ENCODE peak calls at places on chromosome 4, in eight cellular contexts. R is lower lobe of right lung, S is IMR-90, O is A549, Z is mammary epithelial cell, K is left ventricle myocardium inferior, T is right lobe of liver, H is heart right ventricle. C is an unnamed sample.

GRCh38 chr4:22962186-22962786 is 269.5 kb downstream of the GBA3 start:
- DNase-seq in O (peak), K (no peak), R (no peak), T (no peak), H (no peak), S (peak), Z (peak), C (no peak)

GRCh38 chr4:101199507-101200285 is 147.6 kb downstream of the PPP3CA start:
- DNase-seq in O (peak), S (peak), H (no peak), K (no peak), T (no peak), R (no peak), Z (peak), C (no peak)

GRCh38 chr4:113849771-113850170 is 88.2 kb upstream of the CAMK2D start:
- DNase-seq in Z (no peak), H (peak), K (peak), S (peak), R (no peak), T (no peak), O (no peak), C (peak)

GRCh38 chr4:149293233-149293632 is 522.4 kb downstream of the IQCM start:
- DNase-seq in O (no peak), R (no peak), T (no peak), K (no peak), Z (no peak), S (no peak), H (no peak), C (no peak)

GRCh38 chr4:169727616-169728015 is 30.1 kb downstream of the HPF1 start:
- DNase-seq in K (no peak), T (no peak), S (no peak), O (no peak), Z (no peak), H (no peak), R (no peak), C (no peak)

GRCh38 chr4:52248836-52249235 is 197.7 kb downstream of the SPATA18 start:
- DNase-seq in O (no peak), T (no peak), S (no peak), Z (peak), H (no peak), K (no peak), R (no peak), C (no peak)

GRCh38 chr4:153276966-153277365 is 67.5 kb upstream of the MND1 start:
- DNase-seq in R (no peak), H (peak), O (no peak), K (no peak), Z (no peak), T (no peak), S (no peak), C (no peak)

GRCh38 chr4:17103231-17103630 is 204.8 kb upstream of the LDB2 start:
- DNase-seq in S (peak), Z (no peak), H (no peak), R (no peak), K (no peak), O (no peak), T (no peak), C (no peak)

GRCh38 chr4:55068522-55068921 is 56.9 kb downstream of the KDR start:
- DNase-seq in K (no peak), T (no peak), O (no peak), R (no peak), S (no peak), Z (no peak), H (no peak), C (no peak)

GRCh38 chr4:76738081-76738931 is 159.6 kb downstream of the SOWAHB start:
- DNase-seq in H (no peak), Z (no peak), S (peak), O (no peak), K (no peak), T (no peak), R (no peak), C (no peak)

GRCh38 chr4:121198261-121198660 is 34.1 kb upstream of the TNIP3 start:
- DNase-seq in R (no peak), T (no peak), O (no peak), Z (no peak), H (no peak), K (no peak), S (no peak), C (no peak)

GRCh38 chr4:91502365-91502764 is 801.4 kb upstream of the GRID2 start:
- DNase-seq in R (no peak), T (no peak), K (no peak), Z (no peak), S (no peak), H (no peak), O (no peak), C (no peak)

GRCh38 chr4:144975718-144976117 is 122.3 kb downstream of the ANAPC10 start:
- DNase-seq in S (no peak), R (no peak), H (no peak), O (no peak), T (no peak), K (no peak), Z (no peak), C (no peak)

GRCh38 chr4:146534178-146534577 is 12.4 kb upstream of the SLC10A7 start:
- DNase-seq in Z (no peak), R (no peak), S (no peak), K (no peak), O (no peak), H (no peak), T (no peak), C (no peak)

GRCh38 chr4:66357316-66357715 is 687.0 kb upstream of the EPHA5 start:
- DNase-seq in O (no peak), S (peak), K (no peak), Z (peak), T (no peak), H (no peak), R (no peak), C (no peak)

GRCh38 chr4:101711590-101712255 is 78.8 kb upstream of the BANK1 start:
- DNase-seq in K (no peak), S (no peak), T (no peak), H (no peak), R (no peak), Z (no peak), O (no peak), C (no peak)

GRCh38 chr4:4712800-4713528 is 146.5 kb upstream of the MSX1 start:
- DNase-seq in Z (no peak), R (no peak), T (no peak), H (no peak), S (no peak), O (no peak), K (no peak), C (no peak)

GRCh38 chr4:189834586-189834985 is 106.1 kb upstream of the FRG1 start:
- DNase-seq in H (no peak), R (no peak), K (no peak), T (no peak), O (no peak), Z (no peak), S (no peak), C (no peak)

GRCh38 chr4:113445286-113445685 is 316.3 kb downstream of the CAMK2D start:
- DNase-seq in H (peak), R (no peak), O (peak), K (peak), S (peak), T (no peak), Z (peak), C (peak)

GRCh38 chr4:577499-578450 is 1.7 kb upstream of the TMEM271 start:
- DNase-seq in R (no peak), T (no peak), H (no peak), S (no peak), Z (peak), O (no peak), K (no peak), C (no peak)

GRCh38 chr4:157575339-157575738 is 354.8 kb downstream of the GRIA2 start:
- DNase-seq in Z (no peak), S (no peak), R (no peak), H (no peak), K (no peak), O (no peak), T (no peak), C (no peak)
- H3K27ac ChIP-seq in Z (no peak), S (no peak), R (no peak), H (no peak), K (no peak), O (no peak), T (no peak), C (no peak)

GRCh38 chr4:109164011-109164410 is 138.4 kb downstream of the COL25A1 start:
- DNase-seq in T (no peak), O (no peak), Z (no peak), S (peak), R (no peak), K (no peak), H (no peak), C (no peak)

GRCh38 chr4:109169160-109169559 is 133.3 kb downstream of the COL25A1 start:
- DNase-seq in K (no peak), H (no peak), S (peak), R (no peak), T (no peak), Z (no peak), O (no peak), C (no peak)

GRCh38 chr4:109166126-109166525 is 136.3 kb downstream of the COL25A1 start:
- DNase-seq in K (no peak), Z (no peak), O (no peak), R (no peak), T (no peak), S (no peak), H (no peak), C (no peak)

GRCh38 chr4:109163493-109163892 is 139.0 kb downstream of the COL25A1 start:
- DNase-seq in R (no peak), K (no peak), Z (no peak), O (no peak), H (no peak), S (no peak), T (no peak), C (no peak)

GRCh38 chr4:109166586-109166985 is 135.9 kb downstream of the COL25A1 start:
- DNase-seq in H (no peak), O (no peak), T (no peak), R (no peak), S (no peak), Z (no peak), K (no peak), C (no peak)
- TF ChIP-seq CTCF in H (no peak), O (no peak), T (no peak), R (no peak), S (no peak), Z (no peak), K (no peak), C (no peak)

GRCh38 chr4:53591372-53591892 is at the start of gene LNX1:
- DNase-seq in Z (no peak), R (peak), O (no peak), K (no peak), H (no peak), S (no peak), T (peak), C (no peak)

GRCh38 chr4:53593765-53594164 is 2.5 kb upstream of the LNX1 start:
- DNase-seq in S (no peak), T (no peak), Z (no peak), O (no peak), R (no peak), H (no peak), K (no peak), C (no peak)

GRCh38 chr4:53592128-53592527 is 842 bp upstream of the LNX1 start:
- DNase-seq in R (no peak), Z (no peak), S (peak), O (no peak), T (no peak), H (no peak), K (no peak), C (no peak)

GRCh38 chr4:53595204-53595603 is 3.9 kb upstream of the LNX1 start:
- DNase-seq in T (no peak), K (no peak), Z (peak), S (no peak), R (no peak), H (no peak), O (no peak), C (no peak)

DNA sequence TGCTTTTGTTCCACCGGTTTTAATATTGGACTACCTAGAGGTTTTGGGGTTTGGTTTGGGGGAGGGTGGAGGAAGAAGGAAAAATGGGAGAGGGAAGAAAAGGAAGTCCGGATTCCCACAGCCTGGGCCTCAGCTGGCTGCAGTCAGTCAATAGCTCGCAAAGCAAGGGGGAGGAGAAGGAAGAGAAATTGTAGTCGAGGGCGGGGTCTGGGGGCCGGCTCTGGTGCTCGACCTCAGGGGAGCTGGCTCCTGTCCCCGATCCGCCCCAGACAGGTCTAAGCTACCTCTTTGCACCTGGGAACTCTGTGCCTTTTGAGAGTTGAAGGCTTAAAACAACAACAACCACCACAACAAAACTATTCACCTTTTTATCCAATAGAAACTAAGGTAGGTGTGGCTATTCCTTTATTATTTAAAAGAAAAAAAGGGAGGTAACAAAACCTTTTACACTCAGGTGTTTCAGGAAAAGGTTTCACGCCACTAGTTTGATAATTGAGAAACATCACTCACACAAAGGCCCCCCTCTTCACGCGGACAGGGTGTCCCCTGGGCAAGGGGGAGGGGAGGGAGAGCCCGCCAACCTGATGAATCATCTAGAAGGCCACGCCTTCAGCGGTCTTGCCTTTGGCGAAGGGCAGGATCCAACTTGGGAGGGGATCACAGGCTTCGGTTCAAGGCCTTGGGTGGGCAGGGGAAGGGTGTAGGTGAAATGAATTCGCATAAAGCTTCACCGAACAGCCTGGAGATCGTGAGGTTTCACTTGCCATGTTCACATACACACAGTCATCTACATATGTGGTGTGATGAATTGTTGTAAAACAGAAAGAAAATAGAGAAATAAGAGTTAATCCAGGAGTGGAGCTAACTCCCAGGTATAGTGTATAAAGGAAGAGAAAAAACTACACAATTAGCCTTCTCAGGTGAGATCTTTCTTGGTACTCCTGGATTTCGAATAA is 1.7 kb upstream of the LNX1 start:
- DNase-seq in S (no peak), H (peak), T (no peak), K (peak), O (peak), Z (peak), R (peak), C (no peak)
- H3K27ac ChIP-seq in S (no peak), H (peak), T (no peak), K (peak), O (peak), Z (peak), R (no peak), C (peak)

DNA sequence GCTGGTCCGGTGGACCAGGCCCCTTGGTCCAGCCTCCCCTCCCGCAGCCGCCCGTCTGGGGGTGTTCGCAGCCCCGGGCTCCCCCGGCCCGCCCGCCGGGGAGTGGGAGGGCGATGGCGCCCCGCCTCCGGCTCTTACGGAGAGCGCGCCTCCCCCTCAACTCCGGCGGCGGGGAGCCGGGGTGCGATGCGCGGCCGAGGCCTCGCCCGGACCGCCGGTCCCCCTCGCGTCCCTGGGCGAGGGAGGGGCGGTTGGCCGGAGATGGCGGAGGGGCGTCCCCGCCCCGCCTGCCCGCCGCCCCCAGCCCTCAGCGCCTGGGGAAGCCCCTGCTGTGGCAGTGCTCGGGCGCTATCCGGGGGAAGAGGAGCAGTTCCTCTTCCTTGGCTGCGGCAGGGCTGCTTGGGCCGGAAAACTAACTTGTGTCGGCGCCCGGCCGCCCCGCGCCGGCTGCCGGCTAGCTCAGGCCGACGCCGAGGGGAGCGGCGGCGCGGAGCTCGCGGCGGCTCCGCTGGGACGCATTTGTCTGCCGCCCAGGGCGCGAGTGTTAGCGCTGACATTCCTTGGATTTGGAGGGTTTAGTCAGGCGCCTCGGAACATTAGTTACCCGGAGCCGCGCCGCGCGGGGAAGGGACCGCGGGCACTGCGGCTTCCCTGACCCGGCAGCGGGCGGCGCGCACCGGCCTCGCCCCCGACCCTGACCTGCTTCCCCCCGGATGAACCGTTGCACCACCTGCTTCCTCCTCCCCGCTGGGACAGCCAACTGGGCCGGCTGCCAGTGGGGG is 1.0 kb downstream of the GALNT7 start:
- DNase-seq in O (peak), T (peak), H (peak), K (peak), R (peak), S (peak), Z (peak), C (peak)
- TF ChIP-seq CTCF in O (no peak), T (no peak), H (no peak), K (no peak), R (no peak), S (no peak), Z (no peak), C (no peak)

DNA sequence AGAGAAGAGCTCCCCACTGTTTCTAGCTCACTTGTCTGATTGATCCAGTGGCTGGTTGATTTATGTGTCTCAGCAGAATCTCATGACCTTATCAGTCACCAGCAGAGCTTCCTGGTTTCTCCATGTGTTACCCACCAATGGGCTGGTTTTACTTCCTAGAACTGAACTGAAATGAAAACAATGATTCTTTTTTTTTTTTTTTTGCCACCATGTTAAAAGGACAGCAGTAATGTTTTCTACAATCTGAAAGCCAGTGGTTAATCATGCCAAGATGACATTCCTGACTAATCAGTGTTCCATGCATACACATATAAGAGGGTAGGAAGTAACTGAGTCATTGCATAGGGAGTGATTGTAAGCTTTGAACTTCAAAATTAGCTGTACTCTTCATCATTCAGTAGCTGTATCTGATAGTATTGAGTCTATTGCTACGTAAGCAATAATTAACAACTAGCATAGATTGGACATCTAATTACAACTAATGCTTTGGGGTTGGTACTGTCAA is 67.7 kb downstream of the SLC4A4 start:
- DNase-seq in K (no peak), Z (no peak), R (no peak), T (no peak), O (no peak), H (no peak), S (peak), C (no peak)
- H3K27ac ChIP-seq in K (no peak), Z (no peak), R (no peak), T (no peak), O (no peak), H (no peak), S (no peak), C (no peak)

GRCh38 chr4:151532001-151532708 is 123.2 kb downstream of the FHIP1A start:
- DNase-seq in S (no peak), R (no peak), O (no peak), H (no peak), K (no peak), Z (no peak), T (no peak), C (no peak)

GRCh38 chr4:151530230-151530629 is 121.3 kb downstream of the FHIP1A start:
- DNase-seq in S (no peak), T (no peak), O (no peak), R (no peak), H (no peak), Z (peak), K (no peak), C (no peak)

GRCh38 chr4:151529187-151529586 is 120.2 kb downstream of the FHIP1A start:
- DNase-seq in S (no peak), T (no peak), R (no peak), O (no peak), K (no peak), Z (no peak), H (no peak), C (no peak)

GRCh38 chr4:151527699-151528098 is 118.7 kb downstream of the FHIP1A start:
- DNase-seq in R (no peak), Z (peak), K (no peak), O (no peak), H (no peak), S (no peak), T (no peak), C (no peak)

GRCh38 chr4:151530783-151531182 is 121.8 kb downstream of the FHIP1A start:
- DNase-seq in Z (no peak), R (no peak), H (no peak), K (no peak), O (peak), T (no peak), S (no peak), C (no peak)
- TF ChIP-seq CTCF in Z (peak), R (no peak), H (peak), K (peak), O (peak), T (no peak), S (peak), C (no peak)

C was measured in heart left ventricle.